ENCODE peak calls at places on chromosomes 13 and 19, in five cellular contexts. One of them, this sample, is unnamed.

GRCh38 chr19:1255186-1256161 is 7.1 kb downstream of the MIDN start:
- DNase-seq in H1: no peak
- DNase-seq in esophagus squamous epithelium: no peak
- DNase-seq in testis: no peak
- DNase-seq in heart left ventricle: no peak
- DNase-seq in this sample: no peak

GRCh38 chr13:43441916-43442315 is 344.9 kb downstream of the ENOX1 start:
- DNase-seq in esophagus squamous epithelium: no peak
- DNase-seq in testis: no peak
- DNase-seq in H1: no peak
- DNase-seq in heart left ventricle: no peak
- DNase-seq in this sample: no peak

GRCh38 chr19:45592366-45592765 is 7.8 kb upstream of the OPA3 start:
- DNase-seq in esophagus squamous epithelium: no peak
- DNase-seq in H1: no peak
- DNase-seq in heart left ventricle: no peak
- DNase-seq in testis: no peak
- DNase-seq in this sample: no peak

GRCh38 chr19:5018224-5019015 is 49.5 kb downstream of the KDM4B start:
- DNase-seq in heart left ventricle: no peak
- DNase-seq in testis: no peak
- DNase-seq in esophagus squamous epithelium: no peak
- DNase-seq in H1: no peak
- DNase-seq in this sample: no peak

GRCh38 chr13:111380431-111380830 is 60.0 kb downstream of the TEX29 start:
- DNase-seq in heart left ventricle: no peak
- DNase-seq in testis: no peak
- DNase-seq in esophagus squamous epithelium: no peak
- DNase-seq in H1: no peak
- DNase-seq in this sample: no peak

GRCh38 chr19:35436477-35437141 is 11.4 kb upstream of the FFAR2 start:
- DNase-seq in heart left ventricle: no peak
- DNase-seq in esophagus squamous epithelium: no peak
- DNase-seq in testis: peak
- DNase-seq in H1: no peak
- DNase-seq in this sample: no peak

GRCh38 chr13:112346173-112346898 is 29.8 kb upstream of the SPACA7 start:
- DNase-seq in H1: peak
- DNase-seq in heart left ventricle: no peak
- DNase-seq in esophagus squamous epithelium: no peak
- DNase-seq in testis: no peak
- DNase-seq in this sample: no peak

GRCh38 chr19:7349961-7350711 is 1.4 kb downstream of the ARHGEF18 start:
- DNase-seq in testis: no peak
- DNase-seq in esophagus squamous epithelium: no peak
- DNase-seq in heart left ventricle: no peak
- DNase-seq in H1: no peak
- DNase-seq in this sample: no peak

GRCh38 chr19:28999733-29000433 is 213.1 kb downstream of the UQCRFS1 start:
- DNase-seq in testis: no peak
- DNase-seq in H1: no peak
- DNase-seq in heart left ventricle: no peak
- DNase-seq in esophagus squamous epithelium: no peak
- DNase-seq in this sample: no peak

GRCh38 chr13:105047676-105048295 is 1487.7 kb downstream of the EFNB2 start:
- DNase-seq in esophagus squamous epithelium: no peak
- DNase-seq in testis: no peak
- DNase-seq in H1: no peak
- DNase-seq in heart left ventricle: no peak
- DNase-seq in this sample: no peak

GRCh38 chr19:34363094-34363493 is 1.9 kb upstream of the GPI start:
- DNase-seq in testis: no peak
- DNase-seq in heart left ventricle: no peak
- DNase-seq in H1: no peak
- DNase-seq in esophagus squamous epithelium: no peak
- DNase-seq in this sample: no peak

GRCh38 chr19:940591-941291 is 14.9 kb downstream of the ARID3A start:
- DNase-seq in esophagus squamous epithelium: no peak
- DNase-seq in testis: peak
- DNase-seq in heart left ventricle: peak
- DNase-seq in H1: no peak
- DNase-seq in this sample: no peak

GRCh38 chr19:21474671-21475181 is 30.7 kb upstream of the ZNF429 start:
- DNase-seq in H1: no peak
- DNase-seq in heart left ventricle: peak
- DNase-seq in esophagus squamous epithelium: no peak
- DNase-seq in testis: peak
- DNase-seq in this sample: peak

GRCh38 chr13:23824355-23824754 is 64.8 kb downstream of the MIPEP start:
- DNase-seq in heart left ventricle: no peak
- DNase-seq in H1: no peak
- DNase-seq in testis: no peak
- DNase-seq in esophagus squamous epithelium: no peak
- DNase-seq in this sample: no peak

GRCh38 chr19:29832801-29833200 is 21.0 kb downstream of the CCNE1 start:
- DNase-seq in testis: no peak
- DNase-seq in esophagus squamous epithelium: no peak
- DNase-seq in heart left ventricle: no peak
- DNase-seq in H1: no peak
- DNase-seq in this sample: no peak

GRCh38 chr19:18419195-18419698 is at the start of gene SSBP4:
- DNase-seq in H1: peak
- DNase-seq in testis: peak
- DNase-seq in heart left ventricle: peak
- DNase-seq in esophagus squamous epithelium: no peak
- DNase-seq in this sample: peak
- TF ChIP-seq POLR2A in H1: no peak
- TF ChIP-seq POLR2A in testis: no peak
- TF ChIP-seq POLR2A in heart left ventricle: peak
- TF ChIP-seq POLR2A in esophagus squamous epithelium: peak
- TF ChIP-seq POLR2A in this sample: no peak

DNA sequence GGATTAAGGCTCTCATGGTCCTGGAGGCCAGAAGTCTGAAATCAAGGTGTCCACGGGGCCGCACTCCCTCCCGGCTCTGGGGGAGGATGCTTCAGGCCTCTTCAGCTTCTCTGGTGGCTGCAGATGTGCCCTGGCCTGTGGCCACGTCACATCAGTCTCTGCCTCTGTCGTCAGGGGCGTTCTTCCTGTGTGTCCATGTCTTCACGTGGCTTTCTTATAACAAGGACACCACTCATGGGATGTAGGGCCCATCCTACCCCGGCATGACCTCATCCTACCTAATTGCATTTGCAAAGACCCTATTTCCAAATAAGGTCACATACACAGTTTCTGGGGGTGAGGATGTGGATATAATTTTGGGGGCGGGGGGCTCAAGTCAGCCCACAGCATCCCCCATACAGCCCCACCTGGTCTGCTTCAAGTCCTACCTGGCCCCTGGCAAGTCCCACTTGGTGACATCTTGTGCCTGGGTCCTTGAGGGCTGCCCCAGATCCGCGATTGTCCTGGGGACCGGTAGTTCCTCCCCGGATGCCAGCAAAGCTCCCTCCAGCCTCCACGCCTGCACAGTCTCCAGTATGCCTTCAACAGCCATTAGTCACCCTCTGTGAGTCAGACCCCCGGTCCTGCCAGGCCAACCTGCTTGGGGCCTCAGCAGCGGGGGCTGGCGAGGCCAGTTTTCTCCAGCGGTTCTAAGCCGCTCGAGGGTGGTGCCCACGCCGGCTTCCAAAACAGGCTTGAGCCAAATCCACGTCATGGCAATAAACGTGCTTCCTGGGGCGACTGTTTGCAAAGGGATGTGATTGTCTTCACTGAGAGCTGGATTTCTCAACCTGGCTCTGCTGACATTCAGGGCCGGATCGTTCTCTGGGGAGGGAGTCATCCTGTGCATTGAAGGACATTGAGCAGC is 32.2 kb downstream of the MYO9B start:
- DNase-seq in testis: peak
- DNase-seq in H1: no peak
- DNase-seq in heart left ventricle: peak
- DNase-seq in esophagus squamous epithelium: no peak
- DNase-seq in this sample: no peak
- TF ChIP-seq POLR2A in testis: no peak
- TF ChIP-seq POLR2A in H1: no peak
- TF ChIP-seq POLR2A in heart left ventricle: no peak
- TF ChIP-seq POLR2A in esophagus squamous epithelium: peak
- TF ChIP-seq POLR2A in this sample: no peak

GRCh38 chr19:53365134-53365898 is at the start of gene ZNF525:
- DNase-seq in esophagus squamous epithelium: peak
- DNase-seq in testis: peak
- DNase-seq in H1: peak
- DNase-seq in heart left ventricle: peak
- DNase-seq in this sample: peak

DNA sequence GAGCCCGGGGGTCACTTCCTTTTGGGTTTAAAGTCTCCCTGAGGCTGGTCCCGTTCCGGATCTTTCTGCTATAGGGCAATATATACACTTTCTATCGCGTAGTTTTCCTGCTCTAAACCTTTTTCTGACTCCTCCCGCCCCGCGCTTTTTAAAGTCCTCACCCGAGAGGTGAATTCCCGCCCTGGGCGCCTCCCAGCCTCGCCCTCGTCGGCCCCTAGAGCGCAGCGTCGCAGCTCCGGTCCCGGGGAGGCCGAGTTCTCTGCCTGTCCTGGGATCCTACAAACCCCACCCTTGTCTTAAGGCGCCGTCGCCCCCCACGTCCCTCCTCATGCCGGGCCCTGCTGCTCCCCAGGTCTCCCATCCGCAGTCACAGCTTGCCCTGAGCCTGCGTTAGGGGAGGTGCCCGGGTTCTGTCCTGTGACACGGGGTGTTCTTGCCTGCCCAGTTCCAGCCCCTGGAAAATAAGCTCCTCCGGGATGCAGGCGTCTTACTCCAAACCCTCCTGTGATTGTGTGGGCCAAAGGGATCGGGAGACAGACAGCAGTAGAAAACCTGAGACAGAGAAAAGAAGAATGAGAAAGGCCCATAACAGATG is 491 bp downstream of the ZNF525 start:
- DNase-seq in H1: no peak
- DNase-seq in esophagus squamous epithelium: no peak
- DNase-seq in heart left ventricle: no peak
- DNase-seq in testis: no peak
- DNase-seq in this sample: peak
- TF ChIP-seq POLR2A in H1: no peak
- TF ChIP-seq POLR2A in esophagus squamous epithelium: no peak
- TF ChIP-seq POLR2A in heart left ventricle: no peak
- TF ChIP-seq POLR2A in testis: no peak
- TF ChIP-seq POLR2A in this sample: no peak

GRCh38 chr13:110164706-110165105 is 142.3 kb downstream of the COL4A1 start:
- DNase-seq in testis: no peak
- DNase-seq in heart left ventricle: no peak
- DNase-seq in H1: no peak
- DNase-seq in esophagus squamous epithelium: no peak
- DNase-seq in this sample: no peak

GRCh38 chr13:110161112-110161897 is 145.7 kb downstream of the COL4A1 start:
- DNase-seq in testis: peak
- DNase-seq in esophagus squamous epithelium: no peak
- DNase-seq in H1: no peak
- DNase-seq in heart left ventricle: no peak
- DNase-seq in this sample: no peak

GRCh38 chr13:110158201-110158600 is 148.8 kb downstream of the COL4A1 start:
- DNase-seq in esophagus squamous epithelium: no peak
- DNase-seq in H1: peak
- DNase-seq in testis: no peak
- DNase-seq in heart left ventricle: no peak
- DNase-seq in this sample: no peak

GRCh38 chr13:110163020-110163658 is 143.8 kb downstream of the COL4A1 start:
- DNase-seq in esophagus squamous epithelium: no peak
- DNase-seq in H1: no peak
- DNase-seq in heart left ventricle: no peak
- DNase-seq in testis: no peak
- DNase-seq in this sample: no peak

DNA sequence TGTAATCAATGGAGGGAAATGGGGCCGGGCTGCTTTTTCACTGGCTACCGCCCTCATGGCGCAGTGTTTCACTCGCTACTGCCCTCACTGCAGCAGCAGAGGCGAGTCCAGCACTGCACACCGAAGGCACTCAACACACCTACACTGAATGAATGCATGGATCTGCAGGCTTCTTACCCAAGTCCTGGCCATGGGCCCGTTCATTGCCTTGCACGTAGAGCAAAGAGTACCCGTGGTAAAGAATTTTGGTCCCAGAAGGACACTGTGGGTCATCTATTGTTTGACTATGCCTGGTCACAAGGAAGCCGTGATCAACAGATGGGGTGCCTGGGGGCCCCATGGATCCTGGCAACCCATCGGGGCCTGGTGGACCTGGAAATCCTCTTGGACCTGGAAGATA is 144.9 kb downstream of the COL4A1 start:
- DNase-seq in esophagus squamous epithelium: no peak
- DNase-seq in testis: no peak
- DNase-seq in H1: no peak
- DNase-seq in heart left ventricle: no peak
- DNase-seq in this sample: no peak
- TF ChIP-seq POLR2A in esophagus squamous epithelium: no peak
- TF ChIP-seq POLR2A in testis: no peak
- TF ChIP-seq POLR2A in H1: no peak
- TF ChIP-seq POLR2A in heart left ventricle: no peak
- TF ChIP-seq POLR2A in this sample: no peak

DNA sequence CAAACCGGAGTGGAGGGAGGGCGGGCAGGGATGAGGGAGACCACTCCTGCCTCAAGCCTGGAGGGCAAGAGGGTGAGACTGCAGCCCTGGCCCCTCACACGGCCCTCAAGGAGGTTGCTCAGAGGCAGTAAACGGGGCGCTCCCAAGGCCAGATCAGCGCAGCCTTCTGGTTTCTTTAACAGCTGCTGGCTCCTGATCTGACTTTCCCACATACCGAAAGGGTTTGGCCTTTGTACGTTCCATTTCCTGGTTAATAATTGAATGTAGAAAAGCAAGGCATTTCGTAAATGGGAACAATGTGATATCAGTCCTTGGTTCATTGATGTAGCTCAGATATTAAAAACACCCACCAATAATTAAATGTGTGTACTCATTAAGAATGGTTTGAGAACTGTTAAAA is 71.5 kb downstream of the GGACT start:
- DNase-seq in H1: no peak
- DNase-seq in esophagus squamous epithelium: no peak
- DNase-seq in testis: no peak
- DNase-seq in heart left ventricle: no peak
- DNase-seq in this sample: no peak
- TF ChIP-seq POLR2A in H1: no peak
- TF ChIP-seq POLR2A in esophagus squamous epithelium: no peak
- TF ChIP-seq POLR2A in testis: no peak
- TF ChIP-seq POLR2A in heart left ventricle: no peak
- TF ChIP-seq POLR2A in this sample: no peak